ENCODE peak calls at places on chromosomes 16 and 17, in five cellular contexts. F is psoas muscle, E is NCI-H1105, L is colonic mucosa, W is amniotic stem cell. M is an unnamed sample.

GRCh38 chr16:80569440-80570105 is 28.8 kb downstream of the DYNLRB2 start:
- DNase-seq in F (no peak), E (no peak), L (no peak), W (no peak), M (peak)

GRCh38 chr16:79011282-79011681 is 589.3 kb downstream of the MAF start:
- DNase-seq in F (no peak), E (no peak), L (no peak), W (no peak), M (no peak)

GRCh38 chr17:64358261-64358788 is 32.3 kb downstream of the PECAM1 start:
- DNase-seq in F (no peak), E (peak), L (no peak), W (no peak), M (no peak)

GRCh38 chr16:80837421-80838263 is 33.2 kb upstream of the CDYL2 start:
- DNase-seq in F (no peak), E (no peak), L (no peak), W (no peak), M (no peak)

GRCh38 chr17:80789356-80789902 is 202.2 kb upstream of the CHMP6 start:
- DNase-seq in F (no peak), E (no peak), L (no peak), W (peak), M (peak)

GRCh38 chr16:14300631-14301149 is 229.6 kb downstream of the MRTFB start:
- DNase-seq in F (peak), E (peak), L (peak), W (peak), M (peak)

GRCh38 chr17:77439382-77440013 is 298.7 kb downstream of the SEC14L1 start:
- DNase-seq in F (no peak), E (no peak), L (no peak), W (no peak), M (no peak)

GRCh38 chr16:55470533-55471371 is 8.2 kb upstream of the MMP2 start:
- DNase-seq in F (no peak), E (no peak), L (no peak), W (no peak), M (no peak)

GRCh38 chr16:4380131-4381063 is 8.7 kb downstream of the VASN start:
- DNase-seq in F (no peak), E (no peak), L (no peak), W (no peak), M (no peak)

GRCh38 chr17:81898029-81898866 is 3.8 kb upstream of the NPB start:
- DNase-seq in F (no peak), E (no peak), L (no peak), W (peak), M (peak)